ENCODE peak calls at places on chromosomes 2 and 18, in ten cellular contexts. P is AG04449, M is astrocyte of the spinal cord, O is DND-41, X is cardiac muscle cell, W is cardiac fibroblast, U is PC-9, C is left ventricle myocardium inferior, A is IMR-90, R is tibial artery. J is an unnamed sample.

GRCh38 chr2:175030380-175031271 is 25.4 kb upstream of the CHN1 start:
- DNase-seq in R (no peak), C (no peak), P (peak), M (peak), O (peak), U (peak), W (peak), X (peak), A (peak), J (peak)

GRCh38 chr2:165573534-165574461 is 104.3 kb downstream of the CSRNP3 start:
- DNase-seq in A (no peak), U (no peak), R (no peak), W (peak), X (peak), O (no peak), M (peak), P (no peak), C (peak), J (no peak)

GRCh38 chr2:38474058-38474457 is 97.0 kb upstream of the ATL2 start:
- DNase-seq in O (no peak), W (peak), M (no peak), R (no peak), U (no peak), P (no peak), A (no peak), C (no peak), X (peak), J (peak)

GRCh38 chr2:98140210-98140609 is 53.2 kb downstream of the VWA3B start:
- DNase-seq in W (peak), C (peak), O (no peak), P (no peak), U (no peak), X (peak), M (no peak), A (no peak), R (no peak), J (no peak)

GRCh38 chr2:567496-567864 is 109.7 kb downstream of the TMEM18 start:
- DNase-seq in P (no peak), M (no peak), R (no peak), O (no peak), A (no peak), X (no peak), C (no peak), U (no peak), W (no peak), J (no peak)

GRCh38 chr2:105005601-105006000 is 32.3 kb upstream of the MRPS9 start:
- DNase-seq in M (no peak), C (no peak), X (no peak), U (peak), P (no peak), R (no peak), O (no peak), W (no peak), A (no peak), J (no peak)

GRCh38 chr2:86134709-86135108 is 28.7 kb downstream of the PTCD3 start:
- DNase-seq in R (no peak), O (no peak), C (no peak), U (no peak), P (no peak), A (no peak), X (no peak), M (no peak), W (no peak), J (no peak)

GRCh38 chr2:226742346-226742745 is 57.3 kb downstream of the IRS1 start:
- DNase-seq in X (peak), A (peak), W (no peak), U (no peak), M (peak), C (peak), P (no peak), R (peak), O (no peak), J (no peak)

GRCh38 chr18:21391074-21391673 is 149.1 kb downstream of the GREB1L start:
- DNase-seq in A (peak), W (peak), P (no peak), U (peak), O (no peak), C (no peak), R (no peak), X (peak), M (peak), J (peak)

GRCh38 chr2:236562434-236562833 is 7.2 kb upstream of the ACKR3 start:
- DNase-seq in A (peak), P (no peak), O (no peak), W (peak), R (no peak), C (no peak), M (no peak), X (peak), U (no peak), J (no peak)
- TF ChIP-seq CTCF in A (peak), P (peak), O (no peak), W (peak), R (peak), C (peak), M (peak), X (peak), U (peak), J (no peak)

DNA sequence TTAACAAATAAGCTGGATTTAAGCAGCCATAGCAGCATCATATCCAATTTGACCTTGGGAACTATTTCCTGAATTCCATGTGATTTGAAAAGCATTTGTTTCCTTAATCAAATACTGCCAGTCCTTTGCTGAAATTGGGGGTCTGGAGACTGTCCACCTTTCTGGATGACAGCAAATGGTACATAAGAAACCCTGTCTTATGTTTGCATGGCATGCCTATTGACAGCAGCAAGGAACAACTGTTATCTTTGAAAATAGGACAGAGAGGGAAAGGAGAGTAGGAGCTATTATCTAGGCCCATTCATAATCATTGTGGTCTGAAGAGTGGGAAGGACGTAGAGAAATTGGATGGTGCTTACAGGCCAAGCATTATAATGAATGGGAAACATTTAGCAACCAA is 129.2 kb upstream of the CTNNA2 start:
- DNase-seq in O (no peak), C (no peak), U (no peak), X (no peak), P (no peak), M (no peak), R (no peak), W (no peak), A (no peak), J (no peak)
- H3K4me3 ChIP-seq in O (no peak), C (no peak), U (no peak), X (no peak), P (no peak), M (no peak), R (no peak), W (no peak), A (no peak), J (no peak)

DNA sequence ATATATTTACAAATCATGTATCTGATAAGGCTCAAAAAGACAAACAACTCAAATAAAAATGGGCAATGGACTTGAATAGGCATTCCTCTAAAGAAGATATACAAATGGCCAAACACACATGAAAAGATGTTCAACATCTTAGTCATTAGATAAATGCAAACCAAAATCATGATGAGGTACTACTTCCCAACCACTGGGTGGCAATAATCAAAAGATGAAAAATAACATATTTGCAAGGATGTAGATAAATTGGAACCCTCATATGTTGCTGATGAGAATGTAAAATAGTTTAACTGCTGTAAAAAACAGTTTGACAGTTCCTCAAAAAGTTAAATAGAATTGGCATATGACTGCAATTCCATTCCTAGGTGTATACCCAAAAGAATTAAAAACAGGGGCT is 132.3 kb downstream of the TTC32 start:
- DNase-seq in R (no peak), A (peak), U (no peak), P (no peak), X (peak), W (peak), C (no peak), O (no peak), M (no peak), J (no peak)
- TF ChIP-seq CTCF in R (peak), A (peak), U (peak), P (no peak), X (peak), W (peak), C (peak), O (peak), M (peak), J (no peak)

GRCh38 chr18:42159146-42159545 is 204.1 kb downstream of the PIK3C3 start:
- DNase-seq in U (no peak), R (no peak), P (no peak), A (no peak), C (no peak), X (no peak), W (no peak), O (no peak), M (no peak), J (no peak)

GRCh38 chr18:42163316-42163715 is 208.3 kb downstream of the PIK3C3 start:
- DNase-seq in R (no peak), C (no peak), P (no peak), W (no peak), U (no peak), O (no peak), M (no peak), A (no peak), X (no peak), J (no peak)

GRCh38 chr18:42168487-42168886 is 213.5 kb downstream of the PIK3C3 start:
- DNase-seq in C (no peak), R (no peak), A (no peak), U (no peak), X (no peak), P (no peak), W (no peak), O (no peak), M (no peak), J (no peak)

GRCh38 chr18:42164556-42164955 is 209.5 kb downstream of the PIK3C3 start:
- DNase-seq in W (peak), A (no peak), O (no peak), U (no peak), R (no peak), P (no peak), C (no peak), M (peak), X (peak), J (no peak)
- H3K4me3 ChIP-seq in W (no peak), A (no peak), O (no peak), U (no peak), R (no peak), P (no peak), C (no peak), M (no peak), X (no peak), J (no peak)

GRCh38 chr18:5393779-5394178 is 98.3 kb upstream of the ZBTB14 start:
- DNase-seq in A (peak), M (peak), R (no peak), X (peak), U (no peak), W (peak), C (no peak), O (no peak), P (peak), J (no peak)

GRCh38 chr18:5391427-5391826 is 95.9 kb upstream of the ZBTB14 start:
- DNase-seq in C (no peak), U (no peak), W (no peak), R (no peak), M (no peak), P (no peak), O (no peak), X (no peak), A (no peak), J (no peak)

GRCh38 chr18:5398269-5398668 is 102.7 kb upstream of the ZBTB14 start:
- DNase-seq in U (no peak), R (no peak), W (no peak), O (no peak), P (no peak), X (no peak), A (no peak), C (no peak), M (no peak), J (no peak)

GRCh38 chr18:5397102-5397501 is 101.6 kb upstream of the ZBTB14 start:
- DNase-seq in X (no peak), C (no peak), O (no peak), U (no peak), A (no peak), M (no peak), R (no peak), P (no peak), W (no peak), J (no peak)

DNA sequence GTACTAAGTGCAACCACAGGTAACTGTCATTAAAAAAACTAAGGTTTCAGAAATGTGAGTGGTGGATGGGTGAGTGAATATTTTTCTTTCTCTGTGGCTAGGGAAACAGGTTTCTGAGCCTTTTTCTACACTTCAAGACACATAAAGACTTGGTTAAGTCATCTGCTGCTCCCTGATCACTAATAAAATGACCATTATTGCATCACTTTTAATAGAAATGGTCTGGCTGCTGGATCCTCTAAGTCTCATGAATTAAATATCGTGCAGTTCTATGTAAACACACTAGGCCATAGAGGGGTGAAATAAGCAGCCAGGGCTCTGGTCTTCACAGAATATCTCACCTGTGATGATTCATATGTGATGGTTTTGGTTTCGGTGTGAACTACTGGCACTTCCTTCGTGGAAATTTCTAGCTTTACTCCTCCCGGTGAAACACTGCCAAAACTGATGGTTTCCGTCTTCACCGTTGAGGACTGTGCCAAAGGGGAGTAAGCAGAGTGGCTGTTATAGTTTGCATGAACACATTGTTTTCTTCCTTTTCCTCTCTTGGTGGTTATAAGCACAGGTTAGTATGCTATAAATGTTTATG is 100.4 kb upstream of the ZBTB14 start:
- DNase-seq in O (no peak), W (no peak), C (no peak), U (no peak), A (no peak), M (no peak), P (no peak), X (no peak), R (no peak), J (no peak)
- TF ChIP-seq CTCF in O (no peak), W (no peak), C (no peak), U (no peak), A (no peak), M (no peak), P (no peak), X (no peak), R (no peak), J (no peak)

GRCh38 chr18:7116832-7117389 is 686 bp downstream of the LAMA1 start:
- DNase-seq in C (no peak), X (peak), P (no peak), W (peak), A (no peak), R (no peak), U (no peak), O (no peak), M (peak), J (no peak)

GRCh38 chr18:7116001-7116831 is 1.4 kb downstream of the LAMA1 start:
- DNase-seq in R (no peak), X (peak), O (no peak), W (peak), U (no peak), C (no peak), P (no peak), A (peak), M (peak), J (no peak)

GRCh38 chr18:7122376-7122775 is 4.8 kb upstream of the LAMA1 start:
- DNase-seq in M (no peak), R (no peak), P (no peak), O (no peak), A (no peak), C (no peak), U (no peak), W (no peak), X (no peak), J (no peak)

GRCh38 chr18:7117390-7118355 is at the start of gene LAMA1:
- DNase-seq in U (no peak), C (no peak), R (no peak), X (peak), A (peak), P (no peak), W (peak), O (no peak), M (no peak), J (no peak)
- H3K4me3 ChIP-seq in U (no peak), C (peak), R (peak), X (peak), A (peak), P (peak), W (peak), O (no peak), M (peak), J (no peak)

GRCh38 chr2:63486861-63487290 is 101.4 kb downstream of the WDPCP start:
- DNase-seq in U (no peak), W (no peak), R (no peak), P (no peak), C (no peak), A (no peak), M (no peak), O (no peak), X (no peak), J (peak)
- TF ChIP-seq CTCF in U (no peak), W (no peak), R (no peak), P (no peak), C (no peak), A (no peak), M (peak), O (no peak), X (no peak), J (no peak)

J was measured in GM12865.